ENCODE peak calls at places on chromosomes 2 and 18, in five cellular contexts. One of them, this sample, is unnamed.
A peak's percentile ranks its signal among the peaks of the same experiment; 100 is the strongest.

GRCh38 chr2:63048367-63049171 is 2.1 kb upstream of the OTX1 start:
- DNase-seq in body of pancreas: peak; percentile 30
- DNase-seq in activated CD8-positive, alpha-beta T cell treated with anti-CD3 and anti-CD28 coated beads for 36 hours: peak; percentile 11
- DNase-seq in activated T-cell treated with anti-CD3 and anti-CD28 coated beads, Interleukin-2, amount 50 U/mL, for 72 hours: peak; percentile 8
- DNase-seq in dermis blood vessel endothelial cell: peak; percentile 23
- DNase-seq in this sample: no peak

GRCh38 chr2:104897515-104898184 is 43.7 kb downstream of the POU3F3 start:
- DNase-seq in body of pancreas: no peak
- DNase-seq in activated CD8-positive, alpha-beta T cell treated with anti-CD3 and anti-CD28 coated beads for 36 hours: no peak
- DNase-seq in activated T-cell treated with anti-CD3 and anti-CD28 coated beads, Interleukin-2, amount 50 U/mL, for 72 hours: no peak
- DNase-seq in dermis blood vessel endothelial cell: no peak
- DNase-seq in this sample: no peak

GRCh38 chr2:120504936-120505705 is 159.2 kb downstream of the INHBB start:
- DNase-seq in body of pancreas: no peak
- DNase-seq in activated CD8-positive, alpha-beta T cell treated with anti-CD3 and anti-CD28 coated beads for 36 hours: no peak
- DNase-seq in activated T-cell treated with anti-CD3 and anti-CD28 coated beads, Interleukin-2, amount 50 U/mL, for 72 hours: no peak
- DNase-seq in dermis blood vessel endothelial cell: no peak
- DNase-seq in this sample: no peak

GRCh38 chr2:170324640-170325046 is 146.7 kb downstream of the MYO3B start:
- DNase-seq in body of pancreas: peak; percentile 22
- DNase-seq in activated CD8-positive, alpha-beta T cell treated with anti-CD3 and anti-CD28 coated beads for 36 hours: peak; percentile 39
- DNase-seq in activated T-cell treated with anti-CD3 and anti-CD28 coated beads, Interleukin-2, amount 50 U/mL, for 72 hours: peak; percentile 45
- DNase-seq in dermis blood vessel endothelial cell: peak; percentile 64
- DNase-seq in this sample: peak; percentile 64

GRCh38 chr18:69817335-69817935 is 130.2 kb downstream of the CD226 start:
- DNase-seq in body of pancreas: no peak
- DNase-seq in activated CD8-positive, alpha-beta T cell treated with anti-CD3 and anti-CD28 coated beads for 36 hours: no peak
- DNase-seq in activated T-cell treated with anti-CD3 and anti-CD28 coated beads, Interleukin-2, amount 50 U/mL, for 72 hours: no peak
- DNase-seq in dermis blood vessel endothelial cell: no peak
- DNase-seq in this sample: no peak

GRCh38 chr18:5704847-5705246 is 161.1 kb upstream of the EPB41L3 start:
- DNase-seq in body of pancreas: no peak
- DNase-seq in activated CD8-positive, alpha-beta T cell treated with anti-CD3 and anti-CD28 coated beads for 36 hours: no peak
- DNase-seq in activated T-cell treated with anti-CD3 and anti-CD28 coated beads, Interleukin-2, amount 50 U/mL, for 72 hours: no peak
- DNase-seq in dermis blood vessel endothelial cell: no peak
- DNase-seq in this sample: no peak

GRCh38 chr18:44723973-44724778 is 43.5 kb downstream of the SETBP1 start:
- DNase-seq in body of pancreas: no peak
- DNase-seq in activated CD8-positive, alpha-beta T cell treated with anti-CD3 and anti-CD28 coated beads for 36 hours: peak; percentile 43
- DNase-seq in activated T-cell treated with anti-CD3 and anti-CD28 coated beads, Interleukin-2, amount 50 U/mL, for 72 hours: peak; percentile 31
- DNase-seq in dermis blood vessel endothelial cell: no peak
- DNase-seq in this sample: no peak

GRCh38 chr2:121944072-121944829 is 188.8 kb downstream of the TSN start:
- DNase-seq in body of pancreas: no peak
- DNase-seq in activated CD8-positive, alpha-beta T cell treated with anti-CD3 and anti-CD28 coated beads for 36 hours: no peak
- DNase-seq in activated T-cell treated with anti-CD3 and anti-CD28 coated beads, Interleukin-2, amount 50 U/mL, for 72 hours: no peak
- DNase-seq in dermis blood vessel endothelial cell: peak; percentile 26
- DNase-seq in this sample: no peak

GRCh38 chr2:9498210-9498609 is 23.9 kb downstream of the IAH1 start:
- DNase-seq in body of pancreas: no peak
- DNase-seq in activated CD8-positive, alpha-beta T cell treated with anti-CD3 and anti-CD28 coated beads for 36 hours: no peak
- DNase-seq in activated T-cell treated with anti-CD3 and anti-CD28 coated beads, Interleukin-2, amount 50 U/mL, for 72 hours: no peak
- DNase-seq in dermis blood vessel endothelial cell: no peak
- DNase-seq in this sample: peak; percentile 62

GRCh38 chr18:8603663-8604520 is 5.3 kb upstream of the RAB12 start:
- DNase-seq in body of pancreas: no peak
- DNase-seq in activated CD8-positive, alpha-beta T cell treated with anti-CD3 and anti-CD28 coated beads for 36 hours: no peak
- DNase-seq in activated T-cell treated with anti-CD3 and anti-CD28 coated beads, Interleukin-2, amount 50 U/mL, for 72 hours: no peak
- DNase-seq in dermis blood vessel endothelial cell: no peak
- DNase-seq in this sample: no peak

GRCh38 chr2:85704038-85704437 is 9.9 kb downstream of the GNLY start:
- DNase-seq in body of pancreas: no peak
- DNase-seq in activated CD8-positive, alpha-beta T cell treated with anti-CD3 and anti-CD28 coated beads for 36 hours: no peak
- DNase-seq in activated T-cell treated with anti-CD3 and anti-CD28 coated beads, Interleukin-2, amount 50 U/mL, for 72 hours: no peak
- DNase-seq in dermis blood vessel endothelial cell: no peak
- DNase-seq in this sample: no peak

GRCh38 chr2:84327645-84328249 is 131.3 kb downstream of the SUCLG1 start:
- DNase-seq in body of pancreas: no peak
- DNase-seq in activated CD8-positive, alpha-beta T cell treated with anti-CD3 and anti-CD28 coated beads for 36 hours: no peak
- DNase-seq in activated T-cell treated with anti-CD3 and anti-CD28 coated beads, Interleukin-2, amount 50 U/mL, for 72 hours: no peak
- DNase-seq in dermis blood vessel endothelial cell: no peak
- DNase-seq in this sample: no peak

GRCh38 chr18:69495338-69495737 is 94.7 kb downstream of the DOK6 start:
- DNase-seq in body of pancreas: no peak
- DNase-seq in activated CD8-positive, alpha-beta T cell treated with anti-CD3 and anti-CD28 coated beads for 36 hours: no peak
- DNase-seq in activated T-cell treated with anti-CD3 and anti-CD28 coated beads, Interleukin-2, amount 50 U/mL, for 72 hours: no peak
- DNase-seq in dermis blood vessel endothelial cell: no peak
- DNase-seq in this sample: no peak

GRCh38 chr2:239108459-239108858 is 260.6 kb downstream of the TWIST2 start:
- DNase-seq in body of pancreas: no peak
- DNase-seq in activated CD8-positive, alpha-beta T cell treated with anti-CD3 and anti-CD28 coated beads for 36 hours: no peak
- DNase-seq in activated T-cell treated with anti-CD3 and anti-CD28 coated beads, Interleukin-2, amount 50 U/mL, for 72 hours: no peak
- DNase-seq in dermis blood vessel endothelial cell: peak; percentile 38
- DNase-seq in this sample: peak; percentile 13

GRCh38 chr2:10303174-10303633 is 500 bp downstream of the HPCAL1 start:
- DNase-seq in body of pancreas: no peak
- DNase-seq in activated CD8-positive, alpha-beta T cell treated with anti-CD3 and anti-CD28 coated beads for 36 hours: peak; percentile 38
- DNase-seq in activated T-cell treated with anti-CD3 and anti-CD28 coated beads, Interleukin-2, amount 50 U/mL, for 72 hours: no peak
- DNase-seq in dermis blood vessel endothelial cell: no peak
- DNase-seq in this sample: peak; percentile 46

GRCh38 chr2:70124983-70125480 is 37.8 kb downstream of the PCBP1 start:
- DNase-seq in body of pancreas: peak; percentile 73
- DNase-seq in activated CD8-positive, alpha-beta T cell treated with anti-CD3 and anti-CD28 coated beads for 36 hours: peak; percentile 67
- DNase-seq in activated T-cell treated with anti-CD3 and anti-CD28 coated beads, Interleukin-2, amount 50 U/mL, for 72 hours: peak; percentile 64
- DNase-seq in dermis blood vessel endothelial cell: peak; percentile 65
- DNase-seq in this sample: peak; percentile 47

GRCh38 chr2:229713371-229714079 is 830 bp downstream of the DNER start:
- DNase-seq in body of pancreas: peak; percentile 13
- DNase-seq in activated CD8-positive, alpha-beta T cell treated with anti-CD3 and anti-CD28 coated beads for 36 hours: peak; percentile 18
- DNase-seq in activated T-cell treated with anti-CD3 and anti-CD28 coated beads, Interleukin-2, amount 50 U/mL, for 72 hours: peak; percentile 25
- DNase-seq in dermis blood vessel endothelial cell: peak; percentile 25
- DNase-seq in this sample: no peak

GRCh38 chr2:66084948-66085590 is 349.9 kb upstream of the MEIS1 start:
- DNase-seq in body of pancreas: no peak
- DNase-seq in activated CD8-positive, alpha-beta T cell treated with anti-CD3 and anti-CD28 coated beads for 36 hours: no peak
- DNase-seq in activated T-cell treated with anti-CD3 and anti-CD28 coated beads, Interleukin-2, amount 50 U/mL, for 72 hours: no peak
- DNase-seq in dermis blood vessel endothelial cell: no peak
- DNase-seq in this sample: no peak

GRCh38 chr2:25109822-25110221 is 58.6 kb downstream of the POMC start:
- DNase-seq in body of pancreas: no peak
- DNase-seq in activated CD8-positive, alpha-beta T cell treated with anti-CD3 and anti-CD28 coated beads for 36 hours: peak; percentile 20
- DNase-seq in activated T-cell treated with anti-CD3 and anti-CD28 coated beads, Interleukin-2, amount 50 U/mL, for 72 hours: peak; percentile 55
- DNase-seq in dermis blood vessel endothelial cell: no peak
- DNase-seq in this sample: no peak

GRCh38 chr2:235003096-235003775 is 51.4 kb downstream of the SH3BP4 start:
- DNase-seq in body of pancreas: peak; percentile 5
- DNase-seq in activated CD8-positive, alpha-beta T cell treated with anti-CD3 and anti-CD28 coated beads for 36 hours: no peak
- DNase-seq in activated T-cell treated with anti-CD3 and anti-CD28 coated beads, Interleukin-2, amount 50 U/mL, for 72 hours: no peak
- DNase-seq in dermis blood vessel endothelial cell: no peak
- DNase-seq in this sample: no peak

GRCh38 chr2:19711470-19712372 is 190.1 kb downstream of the TTC32 start:
- DNase-seq in body of pancreas: peak; percentile 12
- DNase-seq in activated CD8-positive, alpha-beta T cell treated with anti-CD3 and anti-CD28 coated beads for 36 hours: no peak
- DNase-seq in activated T-cell treated with anti-CD3 and anti-CD28 coated beads, Interleukin-2, amount 50 U/mL, for 72 hours: no peak
- DNase-seq in dermis blood vessel endothelial cell: peak; percentile 98
- DNase-seq in this sample: peak; percentile 91

GRCh38 chr2:95024960-95025405 is 525 bp upstream of the MAL start:
- DNase-seq in body of pancreas: no peak
- DNase-seq in activated CD8-positive, alpha-beta T cell treated with anti-CD3 and anti-CD28 coated beads for 36 hours: peak; percentile 43
- DNase-seq in activated T-cell treated with anti-CD3 and anti-CD28 coated beads, Interleukin-2, amount 50 U/mL, for 72 hours: peak; percentile 31
- DNase-seq in dermis blood vessel endothelial cell: no peak
- DNase-seq in this sample: no peak

GRCh38 chr2:28322051-28322450 is 70.6 kb upstream of the FOSL2 start:
- DNase-seq in body of pancreas: no peak
- DNase-seq in activated CD8-positive, alpha-beta T cell treated with anti-CD3 and anti-CD28 coated beads for 36 hours: no peak
- DNase-seq in activated T-cell treated with anti-CD3 and anti-CD28 coated beads, Interleukin-2, amount 50 U/mL, for 72 hours: no peak
- DNase-seq in dermis blood vessel endothelial cell: no peak
- DNase-seq in this sample: no peak

GRCh38 chr2:72998234-72998651 is 73.3 kb downstream of the SFXN5 start:
- DNase-seq in body of pancreas: no peak
- DNase-seq in activated CD8-positive, alpha-beta T cell treated with anti-CD3 and anti-CD28 coated beads for 36 hours: no peak
- DNase-seq in activated T-cell treated with anti-CD3 and anti-CD28 coated beads, Interleukin-2, amount 50 U/mL, for 72 hours: no peak
- DNase-seq in dermis blood vessel endothelial cell: no peak
- DNase-seq in this sample: no peak

GRCh38 chr2:203450571-203450970 is 84.5 kb downstream of the RAPH1 start:
- DNase-seq in body of pancreas: no peak
- DNase-seq in activated CD8-positive, alpha-beta T cell treated with anti-CD3 and anti-CD28 coated beads for 36 hours: no peak
- DNase-seq in activated T-cell treated with anti-CD3 and anti-CD28 coated beads, Interleukin-2, amount 50 U/mL, for 72 hours: no peak
- DNase-seq in dermis blood vessel endothelial cell: no peak
- DNase-seq in this sample: no peak

GRCh38 chr2:100887713-100888112 is 67.8 kb downstream of the NPAS2 start:
- DNase-seq in body of pancreas: peak; percentile 45
- DNase-seq in activated CD8-positive, alpha-beta T cell treated with anti-CD3 and anti-CD28 coated beads for 36 hours: no peak
- DNase-seq in activated T-cell treated with anti-CD3 and anti-CD28 coated beads, Interleukin-2, amount 50 U/mL, for 72 hours: no peak
- DNase-seq in dermis blood vessel endothelial cell: no peak
- DNase-seq in this sample: no peak

GRCh38 chr2:24914713-24915112 is 5.3 kb downstream of the ADCY3 start:
- DNase-seq in body of pancreas: no peak
- DNase-seq in activated CD8-positive, alpha-beta T cell treated with anti-CD3 and anti-CD28 coated beads for 36 hours: no peak
- DNase-seq in activated T-cell treated with anti-CD3 and anti-CD28 coated beads, Interleukin-2, amount 50 U/mL, for 72 hours: no peak
- DNase-seq in dermis blood vessel endothelial cell: no peak
- DNase-seq in this sample: no peak

GRCh38 chr2:185318271-185318724 is 420.3 kb upstream of the FSIP2 start:
- DNase-seq in body of pancreas: no peak
- DNase-seq in activated CD8-positive, alpha-beta T cell treated with anti-CD3 and anti-CD28 coated beads for 36 hours: no peak
- DNase-seq in activated T-cell treated with anti-CD3 and anti-CD28 coated beads, Interleukin-2, amount 50 U/mL, for 72 hours: no peak
- DNase-seq in dermis blood vessel endothelial cell: no peak
- DNase-seq in this sample: no peak

GRCh38 chr2:63875143-63875542 is 33.4 kb downstream of the UGP2 start:
- DNase-seq in body of pancreas: no peak
- DNase-seq in activated CD8-positive, alpha-beta T cell treated with anti-CD3 and anti-CD28 coated beads for 36 hours: no peak
- DNase-seq in activated T-cell treated with anti-CD3 and anti-CD28 coated beads, Interleukin-2, amount 50 U/mL, for 72 hours: no peak
- DNase-seq in dermis blood vessel endothelial cell: no peak
- DNase-seq in this sample: no peak

GRCh38 chr2:206856474-206856873 is 82.8 kb upstream of the CPO start:
- DNase-seq in body of pancreas: no peak
- DNase-seq in activated CD8-positive, alpha-beta T cell treated with anti-CD3 and anti-CD28 coated beads for 36 hours: no peak
- DNase-seq in activated T-cell treated with anti-CD3 and anti-CD28 coated beads, Interleukin-2, amount 50 U/mL, for 72 hours: no peak
- DNase-seq in dermis blood vessel endothelial cell: no peak
- DNase-seq in this sample: no peak

GRCh38 chr2:216044883-216045499 is 31.6 kb upstream of the MREG start:
- DNase-seq in body of pancreas: no peak
- DNase-seq in activated CD8-positive, alpha-beta T cell treated with anti-CD3 and anti-CD28 coated beads for 36 hours: no peak
- DNase-seq in activated T-cell treated with anti-CD3 and anti-CD28 coated beads, Interleukin-2, amount 50 U/mL, for 72 hours: no peak
- DNase-seq in dermis blood vessel endothelial cell: no peak
- DNase-seq in this sample: no peak

GRCh38 chr2:39646267-39646666 is 19.4 kb upstream of the TMEM178A start:
- DNase-seq in body of pancreas: no peak
- DNase-seq in activated CD8-positive, alpha-beta T cell treated with anti-CD3 and anti-CD28 coated beads for 36 hours: no peak
- DNase-seq in activated T-cell treated with anti-CD3 and anti-CD28 coated beads, Interleukin-2, amount 50 U/mL, for 72 hours: no peak
- DNase-seq in dermis blood vessel endothelial cell: no peak
- DNase-seq in this sample: no peak

GRCh38 chr2:19774788-19775156 is 127.0 kb downstream of the TTC32 start:
- DNase-seq in body of pancreas: no peak
- DNase-seq in activated CD8-positive, alpha-beta T cell treated with anti-CD3 and anti-CD28 coated beads for 36 hours: no peak
- DNase-seq in activated T-cell treated with anti-CD3 and anti-CD28 coated beads, Interleukin-2, amount 50 U/mL, for 72 hours: no peak
- DNase-seq in dermis blood vessel endothelial cell: no peak
- DNase-seq in this sample: no peak

GRCh38 chr2:212536385-212537310 is 2.0 kb downstream of the ERBB4 start:
- DNase-seq in body of pancreas: peak; percentile 24
- DNase-seq in activated CD8-positive, alpha-beta T cell treated with anti-CD3 and anti-CD28 coated beads for 36 hours: no peak
- DNase-seq in activated T-cell treated with anti-CD3 and anti-CD28 coated beads, Interleukin-2, amount 50 U/mL, for 72 hours: no peak
- DNase-seq in dermis blood vessel endothelial cell: peak; percentile 7
- DNase-seq in this sample: no peak

GRCh38 chr18:8608795-8609673 is at the start of gene RAB12:
- DNase-seq in body of pancreas: peak; percentile 86
- DNase-seq in activated CD8-positive, alpha-beta T cell treated with anti-CD3 and anti-CD28 coated beads for 36 hours: peak; percentile 83
- DNase-seq in activated T-cell treated with anti-CD3 and anti-CD28 coated beads, Interleukin-2, amount 50 U/mL, for 72 hours: peak; percentile 89
- DNase-seq in dermis blood vessel endothelial cell: peak; percentile 89
- DNase-seq in this sample: peak; percentile 93

This sample was measured in lung microvascular endothelial cell.